ENCODE peak calls at places on chromosome 17, in six cellular contexts. T is K562, B is HCT116, U is GM12878, N is HepG2, M is upper lobe of left lung. P is an unnamed sample.

GRCh38 chr17:68381076-68381900 is 76.0 kb downstream of the WIPI1 start:
- ATAC-seq in U (peak), B (peak), T (no peak), N (no peak), M (no peak), P (no peak)

GRCh38 chr17:38693700-38694329 is 11.3 kb upstream of the MLLT6 start:
- ATAC-seq in M (peak), U (no peak), N (peak), B (peak), T (no peak), P (peak)

GRCh38 chr17:66450857-66451158 is 148.4 kb downstream of the PRKCA start:
- ATAC-seq in M (no peak), B (no peak), T (no peak), U (no peak), N (no peak), P (no peak)

GRCh38 chr17:29129731-29130130 is 50.5 kb downstream of the MYO18A start:
- ATAC-seq in N (no peak), M (peak), T (no peak), B (no peak), U (no peak), P (no peak)

GRCh38 chr17:58382108-58382884 is 30.3 kb upstream of the SUPT4H1 start:
- ATAC-seq in T (peak), M (no peak), B (no peak), U (peak), N (peak), P (no peak)

GRCh38 chr17:39921323-39921722 is 2.9 kb upstream of the GSDMB start:
- ATAC-seq in M (no peak), T (no peak), B (no peak), U (peak), N (no peak), P (no peak)

GRCh38 chr17:52744179-52744578 is 585.7 kb upstream of the CA10 start:
- ATAC-seq in N (no peak), M (no peak), T (no peak), B (no peak), U (no peak), P (no peak)

GRCh38 chr17:27633312-27634025 is 2.5 kb downstream of the LGALS9 start:
- ATAC-seq in B (no peak), N (peak), U (no peak), T (peak), M (no peak), P (peak)

GRCh38 chr17:4083173-4083572 is 59.7 kb downstream of the ZZEF1 start:
- ATAC-seq in N (no peak), M (no peak), B (no peak), T (no peak), U (no peak), P (no peak)

GRCh38 chr17:45902892-45903346 is 8.6 kb downstream of the MAPT start:
- ATAC-seq in U (no peak), B (no peak), N (peak), T (peak), M (no peak), P (no peak)

GRCh38 chr17:28718317-28718672 is 627 bp upstream of the RAB34 start:
- ATAC-seq in B (no peak), N (no peak), T (no peak), U (no peak), M (no peak), P (no peak)

GRCh38 chr17:32142038-32142856 is at the start of gene RHOT1:
- ATAC-seq in B (peak), M (peak), N (peak), T (peak), U (peak), P (peak)

GRCh38 chr17:78777886-78778285 is 4.2 kb downstream of the CYTH1 start:
- ATAC-seq in M (no peak), U (peak), N (no peak), T (no peak), B (no peak), P (no peak)

GRCh38 chr17:78780852-78781338 is 1.2 kb downstream of the CYTH1 start:
- ATAC-seq in N (no peak), T (no peak), M (no peak), B (no peak), U (peak), P (no peak)

GRCh38 chr17:78781339-78782304 is at the start of gene CYTH1:
- ATAC-seq in T (peak), M (no peak), B (peak), U (peak), N (peak), P (peak)

GRCh38 chr17:78780335-78780734 is 1.7 kb downstream of the CYTH1 start:
- ATAC-seq in B (no peak), M (peak), U (peak), N (no peak), T (no peak), P (no peak)

DNA sequence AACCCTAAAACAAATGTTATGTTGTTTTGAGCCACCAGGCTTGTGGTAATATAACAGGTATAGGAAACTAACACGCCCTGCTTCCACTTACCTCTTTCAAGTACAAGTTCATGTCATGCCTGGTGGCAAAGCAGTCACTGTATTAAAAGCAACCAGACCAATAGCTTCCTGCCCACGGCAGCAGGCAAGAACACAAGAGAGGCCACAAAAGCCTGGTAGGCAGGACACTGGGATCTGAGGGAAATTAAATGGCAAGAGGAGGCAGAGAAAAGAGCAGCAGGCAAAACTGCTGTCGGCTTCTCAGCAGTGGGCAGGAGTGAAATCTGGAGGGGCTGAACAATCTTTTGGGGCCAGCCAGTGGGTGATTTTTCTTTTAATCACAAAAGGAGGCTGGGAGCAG is 2.2 kb downstream of the CYTH1 start:
- ATAC-seq in T (no peak), M (peak), B (no peak), N (no peak), U (peak), P (no peak)
- TF ChIP-seq POLR2AphosphoS5 in T (no peak), M (no peak), B (no peak), N (no peak), U (peak), P (no peak)

GRCh38 chr17:77257596-77258458 is 117.1 kb downstream of the SEC14L1 start:
- ATAC-seq in B (no peak), T (no peak), M (no peak), U (no peak), N (no peak), P (no peak)

GRCh38 chr17:77258638-77259037 is 117.9 kb downstream of the SEC14L1 start:
- ATAC-seq in U (no peak), B (no peak), N (no peak), M (no peak), T (peak), P (no peak)

GRCh38 chr17:77257169-77257568 is 116.4 kb downstream of the SEC14L1 start:
- ATAC-seq in T (no peak), B (no peak), U (no peak), N (no peak), M (no peak), P (no peak)

GRCh38 chr17:77254961-77255741 is 114.4 kb downstream of the SEC14L1 start:
- ATAC-seq in N (peak), B (peak), M (peak), U (no peak), T (no peak), P (no peak)

DNA sequence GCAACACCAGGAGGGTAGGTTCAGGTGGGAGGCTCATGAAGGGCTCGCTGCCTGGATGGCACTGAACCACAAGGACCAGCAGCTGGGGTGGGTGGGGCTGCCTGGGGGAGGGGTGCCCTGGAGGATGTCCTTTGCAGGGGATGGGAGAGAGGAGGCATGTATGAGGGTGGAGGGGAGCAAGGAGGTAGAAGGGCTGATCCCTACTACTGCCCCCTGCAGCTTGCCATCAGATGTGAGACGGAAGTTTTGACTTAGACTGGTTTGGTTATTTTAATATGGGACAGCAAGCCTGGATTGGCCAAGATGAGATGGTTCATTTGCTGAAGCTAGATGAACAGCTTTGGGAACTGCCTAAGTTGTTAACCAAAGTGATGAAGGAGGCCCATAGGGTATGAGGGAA is 115.9 kb downstream of the SEC14L1 start:
- ATAC-seq in B (no peak), T (peak), U (no peak), N (no peak), M (no peak), P (no peak)
- TF ChIP-seq CTCF in B (no peak), T (peak), U (peak), N (no peak), M (no peak), P (no peak)

GRCh38 chr17:42287305-42288077 is 807 bp upstream of the STAT5A start:
- ATAC-seq in N (no peak), B (no peak), U (peak), M (peak), T (no peak), P (peak)

GRCh38 chr17:42286411-42287295 is 1.6 kb upstream of the STAT5A start:
- ATAC-seq in T (peak), N (no peak), M (no peak), U (no peak), B (no peak), P (no peak)

GRCh38 chr17:42289863-42290165 is 1.5 kb downstream of the STAT5A start:
- ATAC-seq in N (no peak), U (no peak), T (peak), M (no peak), B (no peak), P (no peak)

GRCh38 chr17:42288985-42289862 is 926 bp downstream of the STAT5A start:
- ATAC-seq in T (peak), U (peak), N (peak), M (peak), B (no peak), P (no peak)

DNA sequence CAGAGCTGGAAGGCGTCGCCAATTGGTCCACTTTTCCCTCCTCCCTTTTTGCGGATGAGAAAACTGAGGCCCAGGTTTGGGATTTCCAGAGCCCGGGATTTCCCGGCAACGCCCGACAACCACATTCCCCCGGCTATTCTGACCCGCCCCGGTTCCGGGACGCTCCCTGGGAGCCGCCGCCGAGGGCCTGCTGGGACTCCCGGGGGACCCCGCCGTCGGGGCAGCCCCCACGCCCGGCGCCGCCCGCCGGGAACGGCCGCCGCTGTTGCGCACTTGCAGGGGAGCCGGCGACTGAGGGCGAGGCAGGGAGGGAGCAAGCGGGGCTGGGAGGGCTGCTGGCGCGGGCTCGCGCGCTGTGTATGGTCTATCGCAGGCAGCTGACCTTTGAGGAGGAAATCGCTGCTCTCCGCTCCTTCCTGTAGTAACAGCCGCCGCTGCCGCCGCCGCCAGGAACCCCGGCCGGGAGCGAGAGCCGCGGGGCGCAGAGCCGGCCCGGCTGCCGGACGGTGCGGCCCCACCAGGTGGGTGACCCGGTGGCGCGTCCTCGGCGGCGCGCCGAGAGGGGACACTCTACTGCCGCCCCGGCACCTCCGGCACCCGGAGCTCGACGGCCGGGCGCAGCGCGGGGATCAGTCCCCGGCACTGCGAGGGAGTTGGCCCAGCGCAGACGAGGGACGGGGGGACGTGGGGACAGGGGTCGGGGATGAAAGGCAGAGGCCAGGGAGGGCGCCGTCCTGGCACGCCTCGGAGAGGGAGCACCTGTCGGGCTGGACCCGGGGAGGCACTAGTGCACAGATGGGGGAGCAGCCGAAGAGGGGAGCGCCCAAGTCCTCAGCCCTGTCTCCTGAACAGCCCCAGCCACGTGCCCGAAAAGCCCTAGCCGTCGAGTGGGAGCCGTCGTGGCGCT is at the start of gene STAT5A:
- ATAC-seq in U (peak), N (peak), M (peak), B (no peak), T (peak), P (peak)
- TF ChIP-seq POLR2A in U (peak), N (no peak), M (peak), B (no peak), T (no peak), P (peak)

GRCh38 chr17:1485748-1486376 is 6.6 kb downstream of the MYO1C start:
- ATAC-seq in T (peak), B (peak), N (peak), U (peak), M (no peak), P (peak)
- TF ChIP-seq POLR2AphosphoS5 in T (no peak), B (peak), N (no peak), U (peak), M (no peak), P (peak)

DNA sequence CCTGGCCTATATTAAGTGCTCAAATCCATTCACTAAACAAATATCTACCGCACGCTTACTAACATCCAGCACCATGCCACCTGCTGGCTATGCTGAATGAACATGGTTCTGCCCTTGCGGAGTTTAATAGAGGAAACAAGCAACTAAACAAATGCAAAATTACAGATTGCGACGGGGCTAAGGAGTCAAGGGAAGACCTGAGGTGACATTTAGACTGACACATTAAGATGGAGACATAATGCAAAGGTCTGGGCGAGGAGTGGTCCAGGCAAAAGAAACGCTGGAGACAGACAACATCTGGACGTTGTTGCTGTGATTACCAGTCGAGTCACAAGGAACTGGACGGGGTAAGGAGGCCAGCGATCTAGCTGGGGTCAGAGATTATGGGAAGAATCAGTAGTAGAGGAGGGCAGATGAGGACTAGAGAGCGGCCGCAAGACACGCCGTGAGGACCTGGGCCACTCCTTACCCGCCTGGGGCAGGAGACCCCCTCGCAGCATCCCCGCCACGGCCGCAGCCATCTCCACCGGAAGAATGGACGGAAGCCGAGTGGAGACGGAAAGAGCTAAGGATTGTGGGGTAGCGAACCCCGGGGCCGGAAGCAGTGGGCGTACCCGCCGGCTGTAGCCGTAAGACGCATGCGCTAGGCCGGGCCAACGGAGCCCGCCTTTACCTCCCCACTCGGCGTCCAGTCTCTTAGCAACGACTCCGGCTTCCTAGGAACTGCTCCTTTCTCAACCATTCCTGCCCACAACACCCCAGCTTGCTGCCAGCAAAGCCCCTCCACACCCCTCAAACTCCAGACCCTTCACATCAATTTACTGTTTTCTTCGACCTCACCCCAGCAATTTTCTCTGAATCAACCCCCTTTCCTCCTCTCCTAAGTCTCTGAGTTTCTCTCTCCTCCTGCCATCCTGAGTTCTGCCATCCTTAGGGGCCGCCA is at the start of the genes LRRC46 and MRPL10:
- ATAC-seq in M (peak), T (peak), U (peak), B (peak), N (peak), P (peak)
- TF ChIP-seq CTCF in M (peak), T (peak), U (no peak), B (no peak), N (peak), P (peak)

GRCh38 chr17:80825471-80826345 is 165.9 kb upstream of the CHMP6 start:
- ATAC-seq in U (no peak), T (no peak), M (no peak), N (no peak), B (no peak), P (no peak)

GRCh38 chr17:80827646-80828643 is 163.7 kb upstream of the CHMP6 start:
- ATAC-seq in T (no peak), B (no peak), U (no peak), M (peak), N (no peak), P (no peak)

GRCh38 chr17:80829166-80829813 is 162.4 kb upstream of the CHMP6 start:
- ATAC-seq in B (no peak), N (no peak), U (no peak), M (no peak), T (no peak), P (no peak)

GRCh38 chr17:80826346-80826954 is 165.2 kb upstream of the CHMP6 start:
- ATAC-seq in B (peak), T (no peak), N (no peak), M (peak), U (no peak), P (no peak)

GRCh38 chr17:80826955-80827645 is 164.5 kb upstream of the CHMP6 start:
- ATAC-seq in U (no peak), T (no peak), M (peak), B (peak), N (no peak), P (peak)
- TF ChIP-seq POLR2A in U (no peak), T (no peak), M (no peak), B (no peak), N (no peak), P (no peak)

P was measured in gastroesophageal sphincter.